ENCODE peak calls at places on chromosomes 13 and 19, in five cellular contexts. N is HTR-8/SVneo, M is aorta, Z is C1 segment of cervical spinal cord, F is GM23338. Y is an unnamed sample.

GRCh38 chr13:26722321-26722720 is 38.3 kb downstream of the GPR12 start:
- DNase-seq in N (no peak), M (no peak), Z (no peak), F (no peak), Y (no peak)

GRCh38 chr13:48570225-48570828 is 37.4 kb upstream of the RCBTB2 start:
- DNase-seq in N (no peak), M (no peak), Z (no peak), F (no peak), Y (no peak)

GRCh38 chr13:80817979-80818378 is 477.1 kb upstream of the SPRY2 start:
- DNase-seq in N (no peak), M (no peak), Z (no peak), F (no peak), Y (no peak)

GRCh38 chr13:112442483-112443090 is 66.4 kb downstream of the SPACA7 start:
- DNase-seq in N (no peak), M (peak), Z (no peak), F (peak), Y (no peak)

GRCh38 chr13:106566682-106567420 is 1.1 kb downstream of the ARGLU1 start:
- DNase-seq in N (peak), M (no peak), Z (peak), F (peak), Y (peak)

GRCh38 chr13:100526299-100527030 is 62.1 kb downstream of the GGACT start:
- DNase-seq in N (no peak), M (no peak), Z (peak), F (peak), Y (no peak)

GRCh38 chr19:8367327-8368001 is 3.5 kb downstream of the ANGPTL4 start:
- DNase-seq in N (peak), M (peak), Z (peak), F (peak), Y (no peak)

GRCh38 chr13:98385591-98385990 is 191.3 kb downstream of the STK24 start:
- DNase-seq in N (no peak), M (no peak), Z (no peak), F (no peak), Y (no peak)

GRCh38 chr19:1913781-1914577 is 8.8 kb downstream of the ADAT3 start:
- DNase-seq in N (no peak), M (no peak), Z (no peak), F (no peak), Y (no peak)